ENCODE peak calls at places on chromosomes 2 and 18, in four cellular contexts. M, B, A and R are unnamed samples.
A peak's percentile ranks its signal among the peaks of the same experiment; 100 is the strongest.

GRCh38 chr2:85524567-85524923 is 14.4 kb upstream of the MAT2A start:
- DNase-seq in B (no peak), M (peak; percentile 56), A (no peak), R (no peak)

GRCh38 chr2:2332381-2332780 is 1.3 kb upstream of the MYT1L start:
- DNase-seq in B (peak; percentile 73), M (no peak), A (no peak), R (no peak)

GRCh38 chr2:135056790-135057189 is 4.7 kb downstream of the RAB3GAP1 start:
- DNase-seq in B (no peak), M (no peak), A (no peak), R (no peak)

GRCh38 chr2:69694894-69695849 is 46.8 kb upstream of the ANXA4 start:
- DNase-seq in A (no peak), M (no peak), B (no peak), R (no peak)

GRCh38 chr2:108858894-108859293 is 72.3 kb downstream of the CCDC138 start:
- DNase-seq in M (no peak), A (no peak), B (no peak), R (no peak)

GRCh38 chr18:44672506-44672905 is 8.2 kb upstream of the SETBP1 start:
- DNase-seq in B (no peak), M (no peak), A (no peak), R (no peak)

GRCh38 chr2:163687213-163687612 is 48.6 kb downstream of the FIGN start:
- DNase-seq in B (no peak), M (no peak), A (no peak), R (no peak)

GRCh38 chr2:15023231-15023630 is 390.7 kb downstream of the LRATD1 start:
- DNase-seq in A (no peak), M (no peak), B (no peak), R (no peak)

GRCh38 chr2:9021563-9022211 is 18.2 kb upstream of the MBOAT2 start:
- DNase-seq in M (no peak), B (no peak), A (no peak), R (no peak)

GRCh38 chr2:101111917-101112771 is 39.0 kb downstream of the TBC1D8 start:
- DNase-seq in B (no peak), M (no peak), A (no peak), R (no peak)

GRCh38 chr2:234512884-234513669 is 16.2 kb upstream of the ARL4C start:
- DNase-seq in M (no peak), A (no peak), B (peak; percentile 92), R (peak; percentile 73)

GRCh38 chr18:54590945-54591344 is at the start of gene DYNAP:
- DNase-seq in M (no peak), B (no peak), A (no peak), R (no peak)

GRCh38 chr2:70817284-70817954 is 3.0 kb downstream of the CLEC4F start:
- DNase-seq in A (no peak), M (no peak), B (no peak), R (no peak)

GRCh38 chr2:218367415-218368149 is 10.9 kb downstream of the CATIP start:
- DNase-seq in A (peak; percentile 77), M (peak; percentile 92), B (no peak), R (no peak)

GRCh38 chr18:76953186-76953982 is 131.0 kb downstream of the ZNF236 start:
- DNase-seq in M (peak; percentile 70), A (no peak), B (peak; percentile 51), R (no peak)

GRCh38 chr2:144403940-144404339 is 116.0 kb downstream of the ZEB2 start:
- DNase-seq in M (no peak), A (no peak), B (no peak), R (no peak)

GRCh38 chr2:37459095-37459981 is 114.9 kb downstream of the QPCT start:
- DNase-seq in A (no peak), M (no peak), B (no peak), R (no peak)

GRCh38 chr2:134919360-134920210 is 963 bp downstream of the CCNT2 start:
- DNase-seq in B (peak; percentile 6), M (peak; percentile 49), A (peak; percentile 26), R (peak; percentile 18)

GRCh38 chr2:221943078-221943810 is 355.6 kb downstream of the PAX3 start:
- DNase-seq in A (no peak), M (peak; percentile 61), B (no peak), R (no peak)

GRCh38 chr2:218860950-218861381 is 1.4 kb downstream of the WNT6 start:
- DNase-seq in A (no peak), B (peak; percentile 88), M (no peak), R (no peak)

GRCh38 chr2:239942090-239942489 is 83.1 kb downstream of the NDUFA10 start:
- DNase-seq in B (no peak), M (no peak), A (no peak), R (no peak)

GRCh38 chr2:120820885-120821279 is 85.2 kb downstream of the GLI2 start:
- DNase-seq in B (no peak), M (no peak), A (no peak), R (no peak)

GRCh38 chr2:187187521-187187920 is 260.5 kb downstream of the CALCRL start:
- DNase-seq in B (no peak), A (no peak), M (no peak), R (no peak)

GRCh38 chr2:238114851-238115660 is 14.9 kb downstream of the ESPNL start:
- DNase-seq in A (no peak), M (no peak), B (no peak), R (no peak)

GRCh38 chr2:217530399-217531100 is 472.2 kb downstream of the TNS1 start:
- DNase-seq in M (peak; percentile 60), A (no peak), B (no peak), R (no peak)

GRCh38 chr2:68612765-68613519 is 30.4 kb upstream of the PROKR1 start:
- DNase-seq in B (no peak), A (no peak), M (no peak), R (no peak)

GRCh38 chr2:110804915-110805314 is 72.5 kb downstream of the ACOXL start:
- DNase-seq in B (no peak), A (no peak), M (peak; percentile 39), R (no peak)

GRCh38 chr2:167697194-167697593 is 550.2 kb downstream of the STK39 start:
- DNase-seq in A (no peak), M (no peak), B (no peak), R (no peak)

GRCh38 chr2:42045956-42046748 is 1.7 kb upstream of the PKDCC start:
- DNase-seq in M (no peak), B (peak; percentile 53), A (no peak), R (peak; percentile 60)

GRCh38 chr2:231929961-231930600 is 3.9 kb upstream of the NPPC start:
- DNase-seq in A (no peak), M (peak; percentile 29), B (no peak), R (no peak)